ENCODE peak calls at places on chromosomes 7 and 10, in six cellular contexts. A is mammary epithelial cell, T is HepG2, Z is GM23248, D is MM.1S, X is IMR-90. G is an unnamed sample.
A peak's percentile ranks its signal among the peaks of the same experiment; 100 is the strongest.

GRCh38 chr7:78218051-78218450 is 419.5 kb downstream of the PHTF2 start:
- DNase-seq in A (peak; percentile 1), T (no peak), Z (peak; percentile 66), D (no peak), X (peak; percentile 79), G (no peak)

GRCh38 chr10:8102708-8103401 is 48.4 kb downstream of the GATA3 start:
- DNase-seq in A (no peak), T (no peak), Z (no peak), D (no peak), X (no peak), G (no peak)

GRCh38 chr10:101222683-101223273 is 6.5 kb downstream of the LBX1 start:
- DNase-seq in A (no peak), T (no peak), Z (peak; percentile 56), D (no peak), X (no peak), G (peak; percentile 63)

GRCh38 chr10:69684020-69684980 is 54.3 kb downstream of the FAM241B start:
- DNase-seq in A (peak; percentile 61), T (peak; percentile 46), Z (peak; percentile 45), D (no peak), X (peak; percentile 22), G (no peak)

GRCh38 chr7:27555670-27556069 is 107.0 kb downstream of the HIBADH start:
- DNase-seq in A (peak; percentile 2), T (no peak), Z (no peak), D (no peak), X (no peak), G (no peak)

GRCh38 chr7:90271753-90272152 is 26.8 kb downstream of the CFAP69 start:
- DNase-seq in A (peak; percentile 7), T (peak; percentile 59), Z (peak; percentile 84), D (no peak), X (peak; percentile 73), G (no peak)

GRCh38 chr7:51325937-51326336 is 9.3 kb upstream of the COBL start:
- DNase-seq in A (no peak), T (no peak), Z (peak; percentile 7), D (no peak), X (no peak), G (no peak)

GRCh38 chr7:121000091-121000983 is 11.8 kb downstream of the CPED1 start:
- DNase-seq in A (no peak), T (no peak), Z (peak; percentile 71), D (peak; percentile 39), X (peak; percentile 73), G (no peak)

GRCh38 chr10:42755028-42755451 is 27.6 kb upstream of the BMS1 start:
- DNase-seq in A (no peak), T (no peak), Z (no peak), D (no peak), X (no peak), G (peak; percentile 42)

GRCh38 chr10:42755591-42756093 is 27.0 kb upstream of the BMS1 start:
- DNase-seq in A (no peak), T (no peak), Z (no peak), D (no peak), X (no peak), G (no peak)

GRCh38 chr10:42753126-42753506 is 29.5 kb upstream of the BMS1 start:
- DNase-seq in A (peak; percentile 64), T (no peak), Z (peak; percentile 85), D (no peak), X (peak; percentile 55), G (peak; percentile 86)

GRCh38 chr10:42753507-42754154 is 29.0 kb upstream of the BMS1 start:
- DNase-seq in A (peak; percentile 14), T (no peak), Z (peak; percentile 46), D (no peak), X (no peak), G (peak; percentile 38)

DNA sequence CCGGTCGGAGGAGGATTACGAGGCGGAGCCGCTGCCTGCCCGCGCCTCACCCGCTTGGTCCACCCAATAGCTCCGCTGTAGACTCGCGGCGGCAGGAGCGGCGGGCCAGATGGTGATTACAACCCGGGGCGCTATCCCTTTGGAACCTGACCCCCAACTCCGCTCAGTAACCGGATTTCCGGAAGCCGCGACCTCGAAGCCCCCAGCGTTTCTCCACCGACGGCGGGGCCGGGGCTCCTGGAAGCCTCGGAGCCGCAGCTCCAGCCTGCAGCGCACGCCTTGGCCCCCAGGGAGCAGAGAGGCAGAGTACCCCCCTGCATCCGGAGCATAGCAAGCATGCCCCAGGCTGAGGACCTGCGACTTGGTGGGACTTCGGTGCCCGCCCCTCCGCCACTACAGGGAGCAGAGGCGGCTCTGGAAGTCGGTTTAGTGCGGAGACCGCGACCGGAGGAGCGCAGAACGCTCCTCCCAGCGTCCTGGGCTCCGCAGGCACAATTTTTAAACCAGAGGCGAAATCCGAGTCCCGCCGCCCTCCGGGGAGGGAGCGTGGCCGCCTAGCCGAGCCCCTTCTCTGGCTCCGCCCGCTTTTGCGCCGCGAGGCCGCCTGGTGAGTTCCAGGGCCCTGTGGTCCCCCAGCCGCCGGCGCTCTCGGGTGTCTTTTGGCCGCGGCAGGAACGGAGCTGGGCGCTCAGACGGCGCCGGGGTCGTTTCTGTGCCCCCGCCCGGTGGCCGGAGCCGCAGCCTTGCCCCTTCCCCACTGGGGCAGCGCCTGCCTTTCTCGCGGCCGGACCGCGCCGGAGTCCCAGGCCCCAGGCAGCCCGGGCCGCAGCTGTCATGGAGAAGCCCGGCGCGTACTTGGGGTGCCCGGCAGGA is 28.2 kb upstream of the BMS1 start:
- DNase-seq in A (no peak), T (no peak), Z (peak; percentile 40), D (no peak), X (no peak), G (peak; percentile 59)
- H3K9ac ChIP-seq in A (no peak overlapping the region), T (no peak overlapping the region), Z (no peak overlapping the region), D (no peak overlapping the region), X (no peak overlapping the region), G (no peak overlapping the region)

DNA sequence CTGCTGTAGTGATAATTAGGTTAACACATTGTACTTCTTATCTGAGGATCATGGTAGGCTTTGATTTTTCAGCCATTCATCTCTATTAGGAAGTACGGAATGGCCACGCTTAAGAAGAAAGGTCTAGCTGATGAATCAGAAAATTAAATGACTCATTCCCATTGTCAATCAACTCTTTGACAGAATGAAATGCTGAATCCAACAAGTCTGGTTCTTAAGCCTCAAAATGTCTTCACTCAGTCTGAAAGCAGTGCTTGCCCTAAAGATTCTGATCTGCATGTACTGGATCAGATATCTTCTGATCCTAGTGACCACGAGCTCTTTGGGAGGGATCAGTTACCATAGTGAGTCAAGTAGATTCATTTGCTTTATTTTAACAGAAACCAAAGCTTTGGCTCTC is 5.7 kb upstream of the CELF2 start:
- DNase-seq in A (no peak), T (no peak), Z (no peak), D (no peak), X (no peak), G (no peak)
- H3K9ac ChIP-seq in A (no peak overlapping the region), T (no peak overlapping the region), Z (no peak overlapping the region), D (no peak overlapping the region), X (no peak overlapping the region), G (no peak overlapping the region)

GRCh38 chr7:151366872-151367207 is 25.2 kb downstream of the NUB1 start:
- DNase-seq in A (no peak), T (no peak), Z (peak; percentile 88), D (no peak), X (peak; percentile 91), G (no peak)
- H3K9ac ChIP-seq in A (no peak overlapping the region), T (no peak overlapping the region), Z (no peak overlapping the region), D (no peak overlapping the region), X (no peak overlapping the region), G (no peak overlapping the region)

DNA sequence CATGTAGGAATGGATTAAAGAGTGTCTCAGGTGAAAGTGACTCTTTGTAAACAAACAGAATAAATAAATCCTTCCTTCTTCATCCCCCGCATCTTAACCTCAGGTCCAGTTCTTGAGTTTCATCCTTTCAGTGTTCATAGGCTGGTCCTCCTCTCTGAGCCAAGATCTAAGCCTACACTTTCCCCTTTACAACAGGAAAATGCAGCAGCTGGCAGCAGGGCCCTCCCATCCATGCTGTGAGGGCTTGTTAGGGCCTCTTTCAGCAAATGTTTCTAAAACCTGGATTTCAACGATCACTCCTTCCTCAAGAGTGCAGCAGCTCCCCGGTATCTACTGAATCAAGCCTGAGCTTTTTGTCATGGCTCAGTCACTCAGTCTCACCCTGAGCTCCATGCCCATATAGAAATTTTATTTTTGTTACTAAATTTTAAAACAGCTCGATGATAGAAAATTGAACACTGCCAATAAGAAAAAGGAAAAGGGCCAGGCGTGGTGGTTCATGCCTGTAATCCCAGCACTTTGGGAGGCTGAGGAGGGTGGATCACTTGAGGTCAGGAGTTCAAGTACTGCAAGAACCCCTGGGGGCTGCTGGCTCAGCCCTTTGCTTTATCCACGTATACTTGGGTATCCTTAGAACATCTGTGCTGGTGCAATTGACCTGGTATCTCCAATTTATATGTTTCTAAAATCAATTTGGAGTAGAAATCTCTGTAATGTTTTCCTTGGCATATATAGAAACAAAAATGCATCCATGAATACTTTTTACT is 15.6 kb downstream of the BLNK start:
- DNase-seq in A (no peak), T (no peak), Z (no peak), D (no peak), X (no peak), G (peak; percentile 40)
- H3K9ac ChIP-seq in A (no peak overlapping the region), T (no peak overlapping the region), Z (no peak overlapping the region), D (no peak overlapping the region), X (no peak overlapping the region), G (no peak overlapping the region)

GRCh38 chr7:151342811-151343210 is 1.2 kb downstream of the NUB1 start:
- DNase-seq in A (peak; percentile 25), T (no peak), Z (peak; percentile 39), D (no peak), X (no peak), G (no peak)
- H3K9ac ChIP-seq in A (peak overlapping the region; percentile 91), T (peak overlapping the region; percentile 85), Z (peak overlapping the region; percentile 93), D (no peak overlapping the region), X (peak overlapping the region; percentile 81), G (peak overlapping the region; percentile 69)

DNA sequence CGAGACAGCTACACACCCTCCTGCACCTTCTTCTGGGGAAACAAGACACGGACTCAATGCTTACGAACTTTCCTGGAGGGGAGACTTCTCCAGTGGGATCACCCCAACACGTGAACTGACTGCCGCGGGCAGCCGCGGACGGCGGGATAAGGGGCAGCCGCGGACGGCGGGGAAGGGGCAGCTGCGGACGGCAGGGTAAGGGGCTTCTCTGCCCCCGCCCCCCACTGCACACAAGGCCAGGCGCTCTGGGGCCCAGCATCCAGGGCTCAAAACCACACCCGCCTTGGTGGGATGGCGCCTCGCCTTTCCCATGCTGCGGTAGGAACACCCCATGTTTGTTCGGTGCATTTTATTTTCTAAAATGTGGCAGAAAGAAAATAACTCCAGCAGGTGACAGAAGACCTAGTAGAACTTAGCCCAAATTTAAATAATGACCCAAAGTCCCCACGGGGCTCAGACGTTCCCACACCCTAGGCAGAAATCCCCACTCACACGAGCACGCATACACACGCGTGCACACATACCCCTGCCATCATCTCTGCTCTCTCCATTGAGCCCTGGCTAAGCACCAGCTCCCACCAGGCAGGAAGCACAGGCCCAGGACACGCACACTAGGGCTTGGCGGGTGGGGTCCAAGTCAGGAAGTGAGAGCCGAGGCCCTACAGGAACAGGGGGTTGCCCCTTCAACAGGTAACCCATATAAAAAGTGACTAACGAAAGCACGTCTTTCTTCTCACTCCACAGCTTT is 26.6 kb upstream of the GPR146 start:
- DNase-seq in A (no peak), T (no peak), Z (no peak), D (no peak), X (no peak), G (no peak)
- H3K9ac ChIP-seq in A (no peak overlapping the region), T (no peak overlapping the region), Z (no peak overlapping the region), D (no peak overlapping the region), X (no peak overlapping the region), G (no peak overlapping the region)

G was measured in neural progenitor cell.